ENCODE peak calls at places on chromosome 1, in ten cellular contexts. W is naive thymus-derived CD4-positive, alpha-beta T cell; E is HCEC 1CT; J is Calu3; V is breast epithelium; O is activated T-helper 1 cell treated with anti-CD3 and anti-CD28 coated beads, Interleukin-12 subunit alpha, Interleukin-12 subunit beta, Interleukin-2, Interleukin-4 antibody, amounts not matched to agents 30 ng/mL and 10 ng/mL and 1 ng/mL, durations not matched to agents 14 hours and 24 hours and 36 hours; U is T-helper 2 cell; F is activated CD4-positive, alpha-beta T cell treated with anti-CD3 and anti-CD28 coated beads for 24 hours; D is heart right ventricle; G is skeletal muscle cell. K is an unnamed sample.

GRCh38 chr1:167987174-167987573 is 50.3 kb upstream of the MPC2 start:
- DNase-seq in W (no peak), J (no peak), U (no peak), O (no peak), V (no peak), G (no peak), D (no peak), E (peak; percentile 44), F (no peak), K (no peak)

GRCh38 chr1:87867631-87868030 is 539.0 kb downstream of the LMO4 start:
- DNase-seq in F (no peak), W (no peak), V (no peak), U (no peak), D (no peak), E (no peak), O (no peak), G (no peak), J (no peak), K (no peak)

GRCh38 chr1:168092566-168093355 is 44.0 kb downstream of the GPR161 start:
- DNase-seq in D (no peak), E (peak; percentile 41), F (no peak), J (peak; percentile 37), W (no peak), G (no peak), U (no peak), V (no peak), O (no peak), K (no peak)

GRCh38 chr1:118716775-118717174 is 271.4 kb downstream of the TBX15 start:
- DNase-seq in G (no peak), D (no peak), F (no peak), J (no peak), E (no peak), U (no peak), V (no peak), O (no peak), W (no peak), K (no peak)

GRCh38 chr1:111535256-111536191 is 32.1 kb upstream of the ADORA3 start:
- DNase-seq in V (no peak), J (no peak), U (no peak), F (no peak), D (no peak), W (no peak), G (no peak), O (no peak), E (no peak), K (no peak)

GRCh38 chr1:43879414-43879813 is 54.2 kb upstream of the ARTN start:
- DNase-seq in J (no peak), V (no peak), D (no peak), U (no peak), W (no peak), E (peak; percentile 40), O (no peak), G (peak; percentile 36), F (no peak), K (no peak)

GRCh38 chr1:197521118-197521739 is 253.2 kb downstream of the CRB1 start:
- DNase-seq in F (peak; percentile 10), D (no peak), U (no peak), J (peak; percentile 51), G (no peak), O (no peak), W (peak; percentile 29), E (peak; percentile 30), V (no peak), K (peak; percentile 13)

GRCh38 chr1:183267646-183268431 is 81.8 kb downstream of the LAMC2 start:
- DNase-seq in G (peak; percentile 96), F (no peak), O (no peak), J (no peak), E (peak; percentile 97), W (no peak), D (no peak), U (no peak), V (no peak), K (no peak)

GRCh38 chr1:183734600-183735036 is 70.3 kb upstream of the RGL1 start:
- DNase-seq in J (no peak), G (no peak), W (no peak), O (no peak), E (peak; percentile 54), D (no peak), U (no peak), V (no peak), F (no peak), K (no peak)

GRCh38 chr1:162471290-162471853 is 26.2 kb upstream of the UHMK1 start:
- DNase-seq in J (no peak), D (no peak), O (no peak), G (no peak), E (no peak), U (no peak), W (no peak), V (no peak), F (no peak), K (no peak)

GRCh38 chr1:5647226-5647625 is 345.0 kb downstream of the NPHP4 start:
- DNase-seq in F (no peak), E (no peak), O (no peak), W (no peak), U (no peak), D (no peak), V (no peak), J (no peak), G (no peak), K (no peak)

K was measured in GM06990.